ENCODE peak calls at places on chromosome 3, in nine cellular contexts. R, X, I, U, W, P, F, C and B are unnamed samples. For H3K9me3, the result is how much of the 10 kb centered on the place peaks cover.

GRCh38 chr3:106688463-106688862 is 688.8 kb upstream of the CCDC54 start:
- DNase-seq in C (peak), I (no peak), X (no peak), R (no peak), F (peak), P (no peak), W (no peak), U (peak), B (no peak)

GRCh38 chr3:23390989-23391388 is 187.9 kb downstream of the UBE2E2 start:
- DNase-seq in I (no peak), W (no peak), X (no peak), C (no peak), F (no peak), U (no peak), P (no peak), R (no peak), B (no peak)

GRCh38 chr3:57160046-57160730 is 5.0 kb downstream of the IL17RD start:
- DNase-seq in R (peak), X (peak), P (no peak), U (no peak), F (no peak), C (no peak), I (no peak), W (peak), B (no peak)

GRCh38 chr3:183824761-183825379 is 507 bp downstream of the MAP6D1 start:
- DNase-seq in U (no peak), W (no peak), R (peak), X (no peak), I (peak), P (no peak), F (no peak), C (no peak), B (no peak)

GRCh38 chr3:115488410-115488809 is 134.9 kb upstream of the GAP43 start:
- DNase-seq in R (no peak), U (no peak), F (no peak), X (no peak), C (no peak), P (no peak), W (no peak), I (no peak), B (no peak)

GRCh38 chr3:124097362-124098120 is 105.6 kb upstream of the ROPN1 start:
- DNase-seq in C (no peak), R (no peak), U (no peak), W (no peak), F (no peak), P (no peak), I (no peak), X (no peak), B (no peak)

GRCh38 chr3:70360985-70361384 is 48.5 kb upstream of the MDFIC2 start:
- DNase-seq in R (no peak), X (no peak), P (no peak), C (no peak), U (no peak), F (peak), W (no peak), I (no peak), B (no peak)

GRCh38 chr3:168086541-168087260 is 9.0 kb downstream of the GOLIM4 start:
- DNase-seq in F (no peak), I (no peak), X (no peak), W (no peak), P (no peak), U (no peak), C (no peak), R (no peak), B (no peak)

GRCh38 chr3:123370819-123371218 is 78.1 kb downstream of the ADCY5 start:
- DNase-seq in X (no peak), P (no peak), W (no peak), F (no peak), R (no peak), C (no peak), U (no peak), I (no peak), B (no peak)

GRCh38 chr3:183975981-183976662 is 41.6 kb downstream of the ABCC5 start:
- DNase-seq in I (no peak), U (no peak), C (no peak), P (no peak), F (peak), X (no peak), W (no peak), R (no peak), B (no peak)

GRCh38 chr3:64203969-64204632 is 21.2 kb downstream of the PRICKLE2 start:
- DNase-seq in R (no peak), X (no peak), I (no peak), P (no peak), U (no peak), F (no peak), C (no peak), W (no peak), B (no peak)

DNA sequence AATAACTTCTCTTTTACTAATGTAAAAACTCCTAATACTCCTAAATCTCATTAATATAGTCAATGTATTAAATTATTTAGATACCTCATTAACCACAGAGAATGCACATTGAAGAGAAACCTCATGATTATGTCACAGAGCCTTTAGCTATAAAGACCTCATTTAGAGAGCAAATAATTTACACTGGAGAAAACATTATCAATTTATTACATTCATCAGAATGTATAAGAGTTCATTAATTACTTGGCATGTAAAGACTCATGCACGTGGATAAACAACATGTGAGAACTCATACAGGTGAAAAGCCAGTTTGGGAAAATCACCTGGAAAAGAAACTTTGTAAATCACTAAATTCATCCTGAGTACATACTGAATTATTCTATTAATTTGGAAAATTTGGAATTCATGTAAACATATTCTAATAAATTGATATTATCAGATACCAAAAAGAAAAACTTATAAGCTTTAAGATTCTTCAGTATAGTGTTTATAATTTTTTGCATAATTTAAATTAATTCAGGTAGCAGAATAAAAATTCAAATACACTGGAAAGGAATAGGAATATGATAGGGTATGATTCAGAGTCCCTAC is 22.9 kb upstream of the WNT7A start:
- DNase-seq in P (no peak), X (no peak), R (no peak), C (no peak), U (no peak), W (no peak), F (no peak), I (no peak), B (no peak)
- H3K9me3 ChIP-seq in P (under half), X (half or more), R (under half), C (under half), U (under half), W (under half), F (half or more), I (under half), B (half or more)

GRCh38 chr3:190249414-190249813 is 72.8 kb downstream of the CLDN1 start:
- DNase-seq in X (no peak), F (no peak), R (no peak), P (no peak), I (no peak), U (no peak), C (no peak), W (no peak), B (no peak)

GRCh38 chr3:190252080-190252479 is 70.2 kb downstream of the CLDN1 start:
- DNase-seq in X (no peak), P (no peak), U (no peak), W (no peak), I (no peak), F (no peak), C (peak), R (no peak), B (no peak)
- TF ChIP-seq CTCF in X (no peak), P (no peak), U (no peak), W (no peak), I (no peak), F (no peak), C (no peak), R (no peak), B (no peak)

GRCh38 chr3:52456800-52457183 is 1.4 kb downstream of the NISCH start:
- DNase-seq in P (no peak), F (no peak), I (no peak), C (no peak), W (no peak), X (no peak), U (no peak), R (no peak), B (no peak)
- H3K27ac ChIP-seq in P (peak), F (no peak), I (peak), C (peak), W (peak), X (peak), U (peak), R (no peak), B (peak)

GRCh38 chr3:72223628-72224027 is 438.7 kb upstream of the PROK2 start:
- DNase-seq in W (no peak), X (no peak), I (no peak), P (no peak), F (no peak), U (no peak), C (no peak), R (no peak), B (no peak)
- H3K9me3 ChIP-seq in W (under half), X (under half), I (under half), P (under half), F (under half), U (under half), C (under half), R (under half), B (under half)

GRCh38 chr3:45497963-45498362 is 96.6 kb upstream of the LIMD1 start:
- DNase-seq in R (no peak), U (no peak), P (no peak), C (no peak), F (no peak), W (no peak), X (no peak), I (peak), B (peak)

GRCh38 chr3:45503904-45504651 is 90.5 kb upstream of the LIMD1 start:
- DNase-seq in X (no peak), R (no peak), U (no peak), P (no peak), C (no peak), F (no peak), W (no peak), I (no peak), B (no peak)

GRCh38 chr3:45496550-45496949 is 98.0 kb upstream of the LIMD1 start:
- DNase-seq in I (no peak), X (peak), C (no peak), W (no peak), U (no peak), P (no peak), R (no peak), F (no peak), B (no peak)

GRCh38 chr3:45498532-45498931 is 96.0 kb upstream of the LIMD1 start:
- DNase-seq in U (no peak), C (no peak), F (no peak), I (no peak), W (no peak), P (no peak), X (no peak), R (no peak), B (no peak)

DNA sequence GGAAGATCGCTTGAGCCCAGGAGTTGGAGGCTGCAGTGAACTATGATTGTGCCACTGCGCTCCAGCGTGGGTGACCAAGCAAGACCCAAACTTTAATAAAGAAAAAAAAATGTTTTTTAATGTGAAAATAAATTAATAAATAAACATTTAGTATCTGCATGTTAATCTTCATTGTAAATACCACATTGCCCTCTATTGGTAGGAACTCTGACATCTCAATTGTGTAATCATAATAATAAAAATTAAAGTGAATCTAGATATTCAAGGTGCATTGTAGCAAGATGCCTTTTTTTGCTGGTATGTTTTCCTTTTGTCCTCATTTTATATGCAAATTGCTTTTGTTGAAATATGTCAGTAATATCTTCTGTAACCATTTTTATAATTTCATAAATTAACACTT is 95.0 kb upstream of the LIMD1 start:
- DNase-seq in F (peak), C (no peak), R (no peak), X (no peak), I (no peak), W (no peak), P (no peak), U (no peak), B (no peak)
- TF ChIP-seq CTCF in F (peak), C (peak), R (peak), X (peak), I (peak), W (peak), P (peak), U (peak), B (peak)